ENCODE peak calls at places on chromosomes 13 and 19, in eight cellular contexts. One of them, this sample, is unnamed.
A peak's percentile ranks its signal among the peaks of the same experiment; 100 is the strongest.

GRCh38 chr19:33501957-33502356 is 19.6 kb downstream of the PEPD start:
- DNase-seq in fibroblast of villous mesenchyme: no peak
- DNase-seq in WTC11: no peak
- DNase-seq in IMR-90: no peak
- DNase-seq in fibroblast of the aortic adventitia: no peak
- DNase-seq in endodermal cell: no peak
- DNase-seq in nephron progenitor cell: no peak
- DNase-seq in uterus: no peak
- DNase-seq in this sample: no peak

GRCh38 chr13:60583196-60583908 is 186.3 kb downstream of the TDRD3 start:
- DNase-seq in endodermal cell: peak; percentile 63
- DNase-seq in fibroblast of villous mesenchyme: peak; percentile 69
- DNase-seq in IMR-90: peak; percentile 16
- DNase-seq in WTC11: peak; percentile 40
- DNase-seq in nephron progenitor cell: no peak
- DNase-seq in fibroblast of the aortic adventitia: peak; percentile 87
- DNase-seq in uterus: peak; percentile 22
- DNase-seq in this sample: no peak

GRCh38 chr19:50729894-50730293 is 6.7 kb downstream of the CLEC11A start:
- DNase-seq in IMR-90: no peak
- DNase-seq in fibroblast of the aortic adventitia: no peak
- DNase-seq in nephron progenitor cell: no peak
- DNase-seq in endodermal cell: no peak
- DNase-seq in uterus: no peak
- DNase-seq in WTC11: no peak
- DNase-seq in fibroblast of villous mesenchyme: no peak
- DNase-seq in this sample: no peak

GRCh38 chr13:106471957-106472543 is 63.4 kb downstream of the EFNB2 start:
- DNase-seq in WTC11: peak; percentile 41
- DNase-seq in fibroblast of the aortic adventitia: peak; percentile 85
- DNase-seq in uterus: peak; percentile 40
- DNase-seq in nephron progenitor cell: no peak
- DNase-seq in IMR-90: peak; percentile 91
- DNase-seq in fibroblast of villous mesenchyme: peak; percentile 88
- DNase-seq in endodermal cell: peak; percentile 92
- DNase-seq in this sample: peak; percentile 94

GRCh38 chr13:31213681-31214289 is 14.0 kb downstream of the B3GLCT start:
- DNase-seq in WTC11: no peak
- DNase-seq in endodermal cell: no peak
- DNase-seq in uterus: no peak
- DNase-seq in IMR-90: peak; percentile 20
- DNase-seq in nephron progenitor cell: no peak
- DNase-seq in fibroblast of the aortic adventitia: no peak
- DNase-seq in fibroblast of villous mesenchyme: peak; percentile 3
- DNase-seq in this sample: no peak

GRCh38 chr19:44846455-44847143 is 502 bp downstream of the NECTIN2 start:
- DNase-seq in endodermal cell: peak; percentile 96
- DNase-seq in nephron progenitor cell: peak; percentile 80
- DNase-seq in WTC11: peak; percentile 94
- DNase-seq in fibroblast of the aortic adventitia: peak; percentile 23
- DNase-seq in fibroblast of villous mesenchyme: peak; percentile 47
- DNase-seq in uterus: peak; percentile 68
- DNase-seq in IMR-90: no peak
- DNase-seq in this sample: peak; percentile 71

GRCh38 chr13:45989607-45990006 is 62.9 kb downstream of the ZC3H13 start:
- DNase-seq in fibroblast of villous mesenchyme: peak; percentile 73
- DNase-seq in WTC11: no peak
- DNase-seq in fibroblast of the aortic adventitia: peak; percentile 82
- DNase-seq in nephron progenitor cell: no peak
- DNase-seq in uterus: no peak
- DNase-seq in IMR-90: peak; percentile 86
- DNase-seq in endodermal cell: no peak
- DNase-seq in this sample: no peak

GRCh38 chr19:11767633-11768133 is 883 bp downstream of the ZNF441 start:
- DNase-seq in WTC11: no peak
- DNase-seq in uterus: peak; percentile 24
- DNase-seq in fibroblast of the aortic adventitia: peak; percentile 38
- DNase-seq in IMR-90: peak; percentile 37
- DNase-seq in fibroblast of villous mesenchyme: peak; percentile 45
- DNase-seq in endodermal cell: peak; percentile 46
- DNase-seq in nephron progenitor cell: peak; percentile 21
- DNase-seq in this sample: peak; percentile 83

GRCh38 chr19:48480476-48481190 is 11.5 kb downstream of the CYTH2 start:
- DNase-seq in endodermal cell: no peak
- DNase-seq in WTC11: peak; percentile 44
- DNase-seq in nephron progenitor cell: no peak
- DNase-seq in IMR-90: no peak
- DNase-seq in fibroblast of the aortic adventitia: no peak
- DNase-seq in uterus: peak; percentile 48
- DNase-seq in fibroblast of villous mesenchyme: peak; percentile 29
- DNase-seq in this sample: no peak
- TF ChIP-seq CTCF in endodermal cell: no peak
- TF ChIP-seq CTCF in WTC11: no peak
- TF ChIP-seq CTCF in nephron progenitor cell: no peak
- TF ChIP-seq CTCF in IMR-90: no peak
- TF ChIP-seq CTCF in fibroblast of the aortic adventitia: no peak
- TF ChIP-seq CTCF in uterus: no peak
- TF ChIP-seq CTCF in fibroblast of villous mesenchyme: no peak
- TF ChIP-seq CTCF in this sample: no peak

GRCh38 chr19:46407891-46408426 is 5.4 kb downstream of the CCDC8 start:
- DNase-seq in nephron progenitor cell: no peak
- DNase-seq in WTC11: no peak
- DNase-seq in IMR-90: no peak
- DNase-seq in fibroblast of villous mesenchyme: no peak
- DNase-seq in endodermal cell: peak; percentile 49
- DNase-seq in fibroblast of the aortic adventitia: no peak
- DNase-seq in uterus: no peak
- DNase-seq in this sample: peak; percentile 3

GRCh38 chr19:46402725-46403124 is 10.6 kb downstream of the CCDC8 start:
- DNase-seq in IMR-90: no peak
- DNase-seq in nephron progenitor cell: no peak
- DNase-seq in uterus: no peak
- DNase-seq in WTC11: no peak
- DNase-seq in fibroblast of villous mesenchyme: no peak
- DNase-seq in endodermal cell: no peak
- DNase-seq in fibroblast of the aortic adventitia: no peak
- DNase-seq in this sample: peak; percentile 2

GRCh38 chr19:46404039-46404883 is 9.1 kb downstream of the CCDC8 start:
- DNase-seq in nephron progenitor cell: peak; percentile 73
- DNase-seq in fibroblast of villous mesenchyme: peak; percentile 71
- DNase-seq in fibroblast of the aortic adventitia: peak; percentile 59
- DNase-seq in WTC11: peak; percentile 73
- DNase-seq in IMR-90: peak; percentile 31
- DNase-seq in endodermal cell: peak; percentile 90
- DNase-seq in uterus: peak; percentile 59
- DNase-seq in this sample: peak; percentile 81

GRCh38 chr19:46408611-46409039 is 4.7 kb downstream of the CCDC8 start:
- DNase-seq in endodermal cell: peak; percentile 75
- DNase-seq in nephron progenitor cell: peak; percentile 58
- DNase-seq in fibroblast of the aortic adventitia: peak; percentile 63
- DNase-seq in WTC11: no peak
- DNase-seq in fibroblast of villous mesenchyme: peak; percentile 87
- DNase-seq in uterus: peak; percentile 83
- DNase-seq in IMR-90: peak; percentile 28
- DNase-seq in this sample: peak; percentile 83

GRCh38 chr19:46404884-46405658 is 8.3 kb downstream of the CCDC8 start:
- DNase-seq in endodermal cell: peak; percentile 86
- DNase-seq in uterus: no peak
- DNase-seq in nephron progenitor cell: peak; percentile 51
- DNase-seq in IMR-90: no peak
- DNase-seq in fibroblast of the aortic adventitia: peak; percentile 47
- DNase-seq in fibroblast of villous mesenchyme: no peak
- DNase-seq in WTC11: peak; percentile 66
- DNase-seq in this sample: peak; percentile 85
- TF ChIP-seq CTCF in endodermal cell: peak; percentile 66
- TF ChIP-seq CTCF in uterus: no peak
- TF ChIP-seq CTCF in nephron progenitor cell: peak; percentile 15
- TF ChIP-seq CTCF in IMR-90: no peak
- TF ChIP-seq CTCF in fibroblast of the aortic adventitia: peak; percentile 32
- TF ChIP-seq CTCF in fibroblast of villous mesenchyme: peak; percentile 13
- TF ChIP-seq CTCF in WTC11: peak; percentile 2
- TF ChIP-seq CTCF in this sample: peak; percentile 53

DNA sequence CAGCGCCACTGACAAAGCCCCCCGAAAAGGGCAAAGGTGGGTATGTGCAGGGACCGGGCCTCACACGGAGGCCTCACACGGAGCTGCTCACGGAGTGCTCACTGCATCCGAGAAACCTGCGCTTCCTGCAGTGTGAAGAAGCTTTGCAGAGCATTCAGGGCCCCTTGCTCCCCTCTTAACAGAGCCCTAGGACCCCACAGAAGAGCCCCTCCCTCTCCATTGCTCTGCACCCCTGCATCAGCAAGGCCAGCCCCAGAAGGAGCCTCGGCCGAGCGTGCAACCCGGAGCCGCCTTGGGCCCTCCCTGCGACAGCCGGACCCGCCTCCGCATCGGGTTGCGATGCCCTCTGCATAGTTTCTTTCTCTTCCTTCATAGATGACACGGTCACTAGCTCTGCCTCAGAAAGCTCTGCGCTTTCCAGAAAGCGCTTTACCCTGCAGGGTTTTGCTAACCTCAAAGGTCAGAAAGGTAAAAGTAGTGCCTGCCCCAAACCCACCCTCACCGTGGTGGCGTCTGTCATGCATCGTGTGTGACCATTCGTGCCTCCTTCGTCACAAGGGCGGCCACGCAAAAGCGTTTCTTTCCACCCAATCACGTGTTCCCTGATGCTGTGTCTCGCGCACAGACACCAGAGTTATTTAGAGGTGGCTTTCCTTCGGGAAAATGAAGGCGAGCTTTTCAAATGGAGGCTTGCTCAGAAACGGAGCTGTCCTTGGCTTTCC is 15.7 kb upstream of the F7 start:
- DNase-seq in WTC11: no peak
- DNase-seq in nephron progenitor cell: peak; percentile 44
- DNase-seq in fibroblast of villous mesenchyme: no peak
- DNase-seq in uterus: no peak
- DNase-seq in fibroblast of the aortic adventitia: no peak
- DNase-seq in endodermal cell: peak; percentile 77
- DNase-seq in IMR-90: no peak
- DNase-seq in this sample: no peak
- TF ChIP-seq CTCF in WTC11: no peak
- TF ChIP-seq CTCF in nephron progenitor cell: no peak
- TF ChIP-seq CTCF in fibroblast of villous mesenchyme: no peak
- TF ChIP-seq CTCF in uterus: no peak
- TF ChIP-seq CTCF in fibroblast of the aortic adventitia: no peak
- TF ChIP-seq CTCF in endodermal cell: no peak
- TF ChIP-seq CTCF in IMR-90: no peak
- TF ChIP-seq CTCF in this sample: no peak

GRCh38 chr13:43238341-43239083 is 215.1 kb downstream of the DNAJC15 start:
- DNase-seq in IMR-90: no peak
- DNase-seq in WTC11: no peak
- DNase-seq in fibroblast of villous mesenchyme: no peak
- DNase-seq in nephron progenitor cell: no peak
- DNase-seq in endodermal cell: no peak
- DNase-seq in uterus: no peak
- DNase-seq in fibroblast of the aortic adventitia: no peak
- DNase-seq in this sample: no peak
- TF ChIP-seq CTCF in IMR-90: no peak
- TF ChIP-seq CTCF in WTC11: no peak
- TF ChIP-seq CTCF in fibroblast of villous mesenchyme: no peak
- TF ChIP-seq CTCF in nephron progenitor cell: no peak
- TF ChIP-seq CTCF in endodermal cell: peak; percentile 56
- TF ChIP-seq CTCF in uterus: no peak
- TF ChIP-seq CTCF in fibroblast of the aortic adventitia: no peak
- TF ChIP-seq CTCF in this sample: no peak

DNA sequence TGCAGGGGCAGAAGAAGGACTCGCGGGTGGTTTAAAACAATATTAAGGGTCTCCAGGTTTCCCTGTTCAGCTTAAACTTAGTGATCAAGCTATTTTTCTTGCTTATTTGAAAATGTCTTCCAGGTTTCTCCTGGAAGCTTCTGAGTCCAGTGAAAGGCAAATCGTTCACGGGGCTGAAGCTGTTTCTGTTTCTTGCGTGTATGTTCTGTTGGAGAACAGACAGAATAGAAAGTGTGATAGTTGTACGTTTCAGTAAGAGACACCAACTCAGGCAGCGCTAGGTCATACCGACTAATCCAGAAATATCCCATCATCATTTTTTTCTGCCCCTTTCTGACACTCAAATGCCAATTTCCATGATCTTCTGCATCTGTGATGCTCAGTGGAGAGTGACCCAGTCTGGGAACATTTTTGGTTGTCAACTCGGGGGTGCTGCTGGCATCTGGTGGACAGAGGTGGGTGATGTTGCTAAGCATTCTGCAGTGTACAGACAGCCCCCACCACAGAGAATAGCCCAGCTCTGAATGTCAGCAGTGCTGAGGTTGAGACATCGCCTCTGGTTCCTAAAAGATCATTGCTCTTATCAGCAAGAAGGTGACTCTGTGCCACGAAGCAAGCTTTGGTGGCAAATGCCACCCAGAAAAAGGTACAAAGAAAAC is 4.3 kb downstream of the KLF2 start:
- DNase-seq in IMR-90: peak; percentile 49
- DNase-seq in fibroblast of the aortic adventitia: peak; percentile 59
- DNase-seq in fibroblast of villous mesenchyme: no peak
- DNase-seq in uterus: no peak
- DNase-seq in endodermal cell: no peak
- DNase-seq in nephron progenitor cell: no peak
- DNase-seq in WTC11: no peak
- DNase-seq in this sample: no peak
- TF ChIP-seq CTCF in IMR-90: no peak
- TF ChIP-seq CTCF in fibroblast of the aortic adventitia: no peak
- TF ChIP-seq CTCF in fibroblast of villous mesenchyme: peak; percentile 18
- TF ChIP-seq CTCF in uterus: no peak
- TF ChIP-seq CTCF in endodermal cell: no peak
- TF ChIP-seq CTCF in nephron progenitor cell: no peak
- TF ChIP-seq CTCF in WTC11: no peak
- TF ChIP-seq CTCF in this sample: no peak